ENCODE peak calls at places on chromosomes 12 and 14, in five cellular contexts. A, I, G, C and U are unnamed samples.

GRCh38 chr12:12941450-12942350 is 10.3 kb downstream of the GPRC5D start:
- DNase-seq in A (no peak), I (no peak), C (no peak), G (no peak), U (no peak)

GRCh38 chr12:48441122-48441521 is 31.2 kb upstream of the ANP32D start:
- DNase-seq in A (no peak), I (peak; percentile 15), C (no peak), G (no peak), U (no peak)

GRCh38 chr12:111978545-111978944 is 34.4 kb downstream of the TMEM116 start:
- DNase-seq in A (no peak), I (no peak), G (no peak), C (no peak), U (no peak)

GRCh38 chr12:55720894-55721444 is 776 bp downstream of the RDH5 start:
- DNase-seq in C (peak; percentile 85), I (peak; percentile 83), G (peak; percentile 55), A (peak; percentile 73), U (peak; percentile 71)

GRCh38 chr12:76029982-76030377 is 1.6 kb downstream of the PHLDA1 start:
- DNase-seq in C (no peak), G (no peak), I (peak; percentile 59), A (peak; percentile 49), U (peak; percentile 52)

GRCh38 chr12:66861157-66861750 is 182.4 kb upstream of the GRIP1 start:
- DNase-seq in G (peak; percentile 31), A (peak; percentile 6), I (peak; percentile 79), C (peak; percentile 65), U (peak; percentile 67)

GRCh38 chr12:57240926-57241555 is 9.9 kb downstream of the STAC3 start:
- DNase-seq in A (peak; percentile 63), I (no peak), C (no peak), G (no peak), U (peak; percentile 81)

GRCh38 chr12:122837306-122838265 is 2.3 kb downstream of the HIP1R start:
- DNase-seq in A (no peak), I (no peak), G (peak; percentile 57), C (peak; percentile 76), U (no peak)

GRCh38 chr14:35534130-35534883 is at the start of gene INSM2:
- DNase-seq in I (no peak), G (no peak), A (no peak), C (no peak), U (peak; percentile 18)

GRCh38 chr12:69468237-69469026 is 1.8 kb upstream of the FRS2 start:
- DNase-seq in G (no peak), C (no peak), A (no peak), I (no peak), U (peak; percentile 28)

GRCh38 chr12:6951551-6952120 is 480 bp downstream of the PTPN6 start:
- DNase-seq in A (peak; percentile 18), G (no peak), I (no peak), C (no peak), U (no peak)

GRCh38 chr12:5840900-5841299 is 104.2 kb downstream of the ANO2 start:
- DNase-seq in I (no peak), A (no peak), C (no peak), G (no peak), U (peak; percentile 36)

GRCh38 chr14:94144765-94145164 is 15.4 kb upstream of the IFI27L2 start:
- DNase-seq in A (no peak), I (no peak), C (no peak), G (no peak), U (peak; percentile 47)

GRCh38 chr12:61757831-61758505 is 502.2 kb upstream of the USP15 start:
- DNase-seq in G (no peak), I (no peak), A (no peak), C (no peak), U (no peak)

GRCh38 chr14:90536092-90536491 is 139.3 kb downstream of the CALM1 start:
- DNase-seq in I (no peak), C (no peak), G (no peak), A (no peak), U (no peak)

GRCh38 chr12:53234236-53234635 is 2.2 kb upstream of the RARG start:
- DNase-seq in C (no peak), I (no peak), G (no peak), A (peak; percentile 86), U (peak; percentile 88)

GRCh38 chr12:52074006-52074405 is 4.2 kb downstream of the ATG101 start:
- DNase-seq in A (no peak), G (no peak), C (peak; percentile 78), I (no peak), U (no peak)
- H3K36me3 ChIP-seq in A (peaks cover 40% of the 10 kb centered on the region), G (peaks cover 60% of the 10 kb centered on the region), C (peaks cover 70% of the 10 kb centered on the region), I (peaks cover 27% of the 10 kb centered on the region), U (peaks cover 11% of the 10 kb centered on the region)

GRCh38 chr14:52333823-52334657 is 19.9 kb downstream of the PTGER2 start:
- DNase-seq in C (no peak), A (no peak), G (no peak), I (no peak), U (peak; percentile 27)

GRCh38 chr14:52339262-52339661 is 25.1 kb downstream of the PTGER2 start:
- DNase-seq in G (no peak), C (no peak), A (no peak), I (no peak), U (no peak)

GRCh38 chr14:52342849-52343606 is 28.9 kb downstream of the PTGER2 start:
- DNase-seq in G (no peak), I (no peak), C (no peak), A (no peak), U (no peak)

GRCh38 chr14:52333108-52333507 is 19.0 kb downstream of the PTGER2 start:
- DNase-seq in C (no peak), I (no peak), A (no peak), G (no peak), U (no peak)

GRCh38 chr14:52338282-52338681 is 24.2 kb downstream of the PTGER2 start:
- DNase-seq in A (no peak), G (peak; percentile 10), C (no peak), I (peak; percentile 73), U (no peak)
- TF ChIP-seq POLR2AphosphoS5 in A (no peak), G (no peak), C (no peak), I (no peak), U (no peak)

DNA sequence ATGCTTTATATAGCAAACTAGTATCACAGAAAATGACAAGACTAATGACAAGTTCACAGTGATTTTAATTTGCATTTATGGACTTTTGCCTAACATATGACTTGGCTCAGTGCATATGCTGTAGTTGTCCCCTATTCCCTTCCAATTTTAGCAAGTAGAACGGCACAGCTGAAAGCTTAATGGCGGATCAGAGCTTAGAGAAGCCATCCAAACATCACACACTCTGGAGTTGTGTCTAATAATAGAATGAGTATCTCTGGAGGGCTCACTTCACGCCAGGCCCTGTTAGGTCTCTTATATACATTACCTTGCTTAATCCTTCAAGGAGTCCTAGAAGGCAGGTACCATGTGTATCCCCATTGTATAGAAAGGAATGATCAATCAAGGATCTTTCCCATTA is 13.3 kb downstream of the CNIH1 start:
- DNase-seq in I (no peak), A (no peak), C (no peak), G (no peak), U (no peak)
- H3K36me3 ChIP-seq in I (peaks cover 15% of the 10 kb centered on the region), A (peaks cover 78% of the 10 kb centered on the region), C (peaks cover 68% of the 10 kb centered on the region), G (peaks cover 46% of the 10 kb centered on the region), U (peaks cover 36% of the 10 kb centered on the region)

GRCh38 chr14:62778310-62778709 is 266.9 kb downstream of the KCNH5 start:
- DNase-seq in A (no peak), I (no peak), C (no peak), G (no peak), U (no peak)

GRCh38 chr14:62777510-62777909 is 267.7 kb downstream of the KCNH5 start:
- DNase-seq in G (no peak), C (no peak), A (no peak), I (no peak), U (no peak)

GRCh38 chr14:62778847-62779246 is 266.4 kb downstream of the KCNH5 start:
- DNase-seq in G (no peak), I (no peak), C (no peak), A (no peak), U (no peak)

GRCh38 chr14:62776300-62776699 is 269.0 kb downstream of the KCNH5 start:
- DNase-seq in A (no peak), G (no peak), I (no peak), C (no peak), U (no peak)
- TF ChIP-seq POLR2AphosphoS5 in A (no peak), G (no peak), I (no peak), C (no peak), U (no peak)